ENCODE peak calls at places on chromosomes 4 and X, in eight cellular contexts. One of them, this sample, is unnamed.

GRCh38 chr4:808860-809570 is 16.9 kb downstream of the CPLX1 start:
- DNase-seq in epithelial cell of esophagus: no peak
- DNase-seq in AG04449: no peak
- DNase-seq in right atrium auricular region: no peak
- DNase-seq in bronchial epithelial cell: no peak
- DNase-seq in A549: no peak
- DNase-seq in GM20000: no peak
- DNase-seq in retinal pigment epithelial cell: no peak
- DNase-seq in this sample: no peak

GRCh38 chr4:107380190-107380589 is 339.8 kb downstream of the PAPSS1 start:
- DNase-seq in epithelial cell of esophagus: no peak
- DNase-seq in AG04449: no peak
- DNase-seq in right atrium auricular region: no peak
- DNase-seq in bronchial epithelial cell: no peak
- DNase-seq in A549: no peak
- DNase-seq in GM20000: no peak
- DNase-seq in retinal pigment epithelial cell: no peak
- DNase-seq in this sample: no peak

GRCh38 chr4:42302348-42302747 is 94.9 kb upstream of the SHISA3 start:
- DNase-seq in epithelial cell of esophagus: peak; percentile 3
- DNase-seq in AG04449: no peak
- DNase-seq in right atrium auricular region: no peak
- DNase-seq in bronchial epithelial cell: no peak
- DNase-seq in A549: peak; percentile 21
- DNase-seq in GM20000: no peak
- DNase-seq in retinal pigment epithelial cell: no peak
- DNase-seq in this sample: peak; percentile 14

GRCh38 chrX:21840199-21840557 is 761 bp downstream of the MBTPS2 start:
- DNase-seq in epithelial cell of esophagus: peak; percentile 0
- DNase-seq in AG04449: no peak
- DNase-seq in right atrium auricular region: no peak
- DNase-seq in bronchial epithelial cell: peak; percentile 1
- DNase-seq in A549: no peak
- DNase-seq in GM20000: no peak
- DNase-seq in retinal pigment epithelial cell: no peak
- DNase-seq in this sample: peak; percentile 35

GRCh38 chr4:186946682-186947294 is 223.1 kb upstream of the FAT1 start:
- DNase-seq in epithelial cell of esophagus: peak; percentile 69
- DNase-seq in AG04449: no peak
- DNase-seq in right atrium auricular region: no peak
- DNase-seq in bronchial epithelial cell: peak; percentile 38
- DNase-seq in A549: peak; percentile 79
- DNase-seq in GM20000: no peak
- DNase-seq in retinal pigment epithelial cell: no peak
- DNase-seq in this sample: no peak

GRCh38 chr4:65669008-65669971 is 999 bp downstream of the EPHA5 start:
- DNase-seq in epithelial cell of esophagus: no peak
- DNase-seq in AG04449: no peak
- DNase-seq in right atrium auricular region: no peak
- DNase-seq in bronchial epithelial cell: no peak
- DNase-seq in A549: no peak
- DNase-seq in GM20000: peak; percentile 12
- DNase-seq in retinal pigment epithelial cell: no peak
- DNase-seq in this sample: no peak

GRCh38 chr4:130849985-130850632 is 1754.2 kb downstream of the C4orf33 start:
- DNase-seq in epithelial cell of esophagus: peak; percentile 2
- DNase-seq in AG04449: no peak
- DNase-seq in right atrium auricular region: no peak
- DNase-seq in bronchial epithelial cell: no peak
- DNase-seq in A549: no peak
- DNase-seq in GM20000: no peak
- DNase-seq in retinal pigment epithelial cell: peak; percentile 71
- DNase-seq in this sample: no peak

GRCh38 chrX:151538190-151539122 is 25.0 kb upstream of the PASD1 start:
- DNase-seq in epithelial cell of esophagus: peak; percentile 35
- DNase-seq in AG04449: no peak
- DNase-seq in right atrium auricular region: no peak
- DNase-seq in bronchial epithelial cell: peak; percentile 13
- DNase-seq in A549: peak; percentile 6
- DNase-seq in GM20000: no peak
- DNase-seq in retinal pigment epithelial cell: no peak
- DNase-seq in this sample: no peak

GRCh38 chr4:95585016-95585695 is 36.4 kb upstream of the UNC5C start:
- DNase-seq in epithelial cell of esophagus: peak; percentile 78
- DNase-seq in AG04449: no peak
- DNase-seq in right atrium auricular region: no peak
- DNase-seq in bronchial epithelial cell: peak; percentile 95
- DNase-seq in A549: no peak
- DNase-seq in GM20000: no peak
- DNase-seq in retinal pigment epithelial cell: no peak
- DNase-seq in this sample: no peak

GRCh38 chr4:76484654-76485053 is 49.6 kb downstream of the SHROOM3 start:
- DNase-seq in epithelial cell of esophagus: no peak
- DNase-seq in AG04449: no peak
- DNase-seq in right atrium auricular region: no peak
- DNase-seq in bronchial epithelial cell: no peak
- DNase-seq in A549: no peak
- DNase-seq in GM20000: no peak
- DNase-seq in retinal pigment epithelial cell: no peak
- DNase-seq in this sample: no peak

GRCh38 chr4:10461850-10462400 is 4.7 kb upstream of the ZNF518B start:
- DNase-seq in epithelial cell of esophagus: no peak
- DNase-seq in AG04449: no peak
- DNase-seq in right atrium auricular region: no peak
- DNase-seq in bronchial epithelial cell: no peak
- DNase-seq in A549: no peak
- DNase-seq in GM20000: no peak
- DNase-seq in retinal pigment epithelial cell: no peak
- DNase-seq in this sample: no peak
- TF ChIP-seq CTCF in epithelial cell of esophagus: no peak
- TF ChIP-seq CTCF in AG04449: no peak
- TF ChIP-seq CTCF in right atrium auricular region: no peak
- TF ChIP-seq CTCF in bronchial epithelial cell: no peak
- TF ChIP-seq CTCF in A549: no peak
- TF ChIP-seq CTCF in GM20000: no peak
- TF ChIP-seq CTCF in retinal pigment epithelial cell: no peak
- TF ChIP-seq CTCF in this sample: no peak

GRCh38 chr4:74588350-74588749 is 143.4 kb downstream of the AREG start:
- DNase-seq in epithelial cell of esophagus: no peak
- DNase-seq in AG04449: no peak
- DNase-seq in right atrium auricular region: no peak
- DNase-seq in bronchial epithelial cell: no peak
- DNase-seq in A549: no peak
- DNase-seq in GM20000: no peak
- DNase-seq in retinal pigment epithelial cell: no peak
- DNase-seq in this sample: no peak
- TF ChIP-seq CTCF in epithelial cell of esophagus: no peak
- TF ChIP-seq CTCF in AG04449: no peak
- TF ChIP-seq CTCF in right atrium auricular region: no peak
- TF ChIP-seq CTCF in bronchial epithelial cell: no peak
- TF ChIP-seq CTCF in A549: no peak
- TF ChIP-seq CTCF in GM20000: no peak
- TF ChIP-seq CTCF in retinal pigment epithelial cell: no peak
- TF ChIP-seq CTCF in this sample: no peak

DNA sequence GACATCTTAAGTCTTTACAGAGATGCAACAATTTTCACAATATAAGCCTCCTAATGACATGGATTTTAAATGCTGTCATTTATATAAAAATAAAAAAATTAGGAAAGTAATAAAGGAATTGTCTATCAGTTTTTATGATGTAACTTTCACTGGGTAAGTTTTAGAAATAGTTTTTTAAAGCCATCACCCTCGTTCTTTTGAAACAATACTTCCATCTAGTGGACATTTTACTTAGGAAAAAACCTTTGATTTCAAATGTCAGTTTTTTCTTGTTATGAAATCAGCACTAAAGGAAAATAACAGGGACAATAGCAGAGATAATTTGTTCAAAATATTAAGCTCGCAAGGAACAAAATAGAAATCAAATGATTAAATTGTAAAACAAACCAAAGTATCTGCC is 24.3 kb upstream of the NDNF start:
- DNase-seq in epithelial cell of esophagus: peak; percentile 28
- DNase-seq in AG04449: peak; percentile 7
- DNase-seq in right atrium auricular region: no peak
- DNase-seq in bronchial epithelial cell: peak; percentile 51
- DNase-seq in A549: peak; percentile 16
- DNase-seq in GM20000: no peak
- DNase-seq in retinal pigment epithelial cell: no peak
- DNase-seq in this sample: no peak
- TF ChIP-seq CTCF in epithelial cell of esophagus: peak; percentile 30
- TF ChIP-seq CTCF in AG04449: peak; percentile 12
- TF ChIP-seq CTCF in right atrium auricular region: peak; percentile 40
- TF ChIP-seq CTCF in bronchial epithelial cell: no peak
- TF ChIP-seq CTCF in A549: peak; percentile 55
- TF ChIP-seq CTCF in GM20000: no peak
- TF ChIP-seq CTCF in retinal pigment epithelial cell: peak; percentile 39
- TF ChIP-seq CTCF in this sample: no peak

GRCh38 chr4:38782452-38783108 is at the start of gene TLR10:
- DNase-seq in epithelial cell of esophagus: peak; percentile 67
- DNase-seq in AG04449: no peak
- DNase-seq in right atrium auricular region: no peak
- DNase-seq in bronchial epithelial cell: peak; percentile 53
- DNase-seq in A549: peak; percentile 57
- DNase-seq in GM20000: peak; percentile 54
- DNase-seq in retinal pigment epithelial cell: no peak
- DNase-seq in this sample: peak; percentile 57
- TF ChIP-seq CTCF in epithelial cell of esophagus: peak; percentile 69
- TF ChIP-seq CTCF in AG04449: peak; percentile 47
- TF ChIP-seq CTCF in right atrium auricular region: peak; percentile 56
- TF ChIP-seq CTCF in bronchial epithelial cell: peak; percentile 51
- TF ChIP-seq CTCF in A549: peak; percentile 53
- TF ChIP-seq CTCF in GM20000: peak; percentile 41
- TF ChIP-seq CTCF in retinal pigment epithelial cell: peak; percentile 70
- TF ChIP-seq CTCF in this sample: peak; percentile 76

GRCh38 chr4:17866790-17867189 is 56.0 kb downstream of the NCAPG start:
- DNase-seq in epithelial cell of esophagus: no peak
- DNase-seq in AG04449: no peak
- DNase-seq in right atrium auricular region: no peak
- DNase-seq in bronchial epithelial cell: no peak
- DNase-seq in A549: no peak
- DNase-seq in GM20000: no peak
- DNase-seq in retinal pigment epithelial cell: no peak
- DNase-seq in this sample: no peak

GRCh38 chr4:17869327-17869726 is 58.5 kb downstream of the NCAPG start:
- DNase-seq in epithelial cell of esophagus: no peak
- DNase-seq in AG04449: no peak
- DNase-seq in right atrium auricular region: no peak
- DNase-seq in bronchial epithelial cell: no peak
- DNase-seq in A549: no peak
- DNase-seq in GM20000: no peak
- DNase-seq in retinal pigment epithelial cell: no peak
- DNase-seq in this sample: no peak

GRCh38 chr4:17865866-17866363 is 55.1 kb downstream of the NCAPG start:
- DNase-seq in epithelial cell of esophagus: peak; percentile 27
- DNase-seq in AG04449: no peak
- DNase-seq in right atrium auricular region: no peak
- DNase-seq in bronchial epithelial cell: peak; percentile 9
- DNase-seq in A549: no peak
- DNase-seq in GM20000: no peak
- DNase-seq in retinal pigment epithelial cell: no peak
- DNase-seq in this sample: no peak

GRCh38 chr4:17867259-17867658 is 56.5 kb downstream of the NCAPG start:
- DNase-seq in epithelial cell of esophagus: no peak
- DNase-seq in AG04449: no peak
- DNase-seq in right atrium auricular region: no peak
- DNase-seq in bronchial epithelial cell: no peak
- DNase-seq in A549: no peak
- DNase-seq in GM20000: no peak
- DNase-seq in retinal pigment epithelial cell: no peak
- DNase-seq in this sample: no peak
- TF ChIP-seq CTCF in epithelial cell of esophagus: no peak
- TF ChIP-seq CTCF in AG04449: no peak
- TF ChIP-seq CTCF in right atrium auricular region: no peak
- TF ChIP-seq CTCF in bronchial epithelial cell: no peak
- TF ChIP-seq CTCF in A549: no peak
- TF ChIP-seq CTCF in GM20000: no peak
- TF ChIP-seq CTCF in retinal pigment epithelial cell: no peak
- TF ChIP-seq CTCF in this sample: no peak

DNA sequence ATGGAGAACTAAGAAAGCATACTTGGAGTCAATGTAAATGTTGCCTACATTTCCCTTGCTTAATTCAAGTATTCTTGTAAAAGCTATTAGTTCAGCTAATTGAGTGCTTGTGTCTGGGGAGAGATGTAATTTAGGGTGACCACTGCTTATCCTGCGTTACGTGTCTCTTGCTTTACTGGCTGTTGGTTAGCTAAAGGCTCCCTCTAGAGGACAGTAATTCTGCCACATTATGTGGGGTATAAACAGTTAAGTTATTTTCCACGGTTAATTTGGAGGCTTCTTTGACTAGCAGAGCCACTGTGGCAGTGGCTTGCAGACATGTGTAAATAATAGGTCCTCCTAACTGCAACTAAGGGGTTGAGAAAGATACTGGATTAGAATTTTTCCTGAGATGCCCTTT is 25.3 kb upstream of the NAF1 start:
- DNase-seq in epithelial cell of esophagus: peak; percentile 31
- DNase-seq in AG04449: no peak
- DNase-seq in right atrium auricular region: no peak
- DNase-seq in bronchial epithelial cell: peak; percentile 10
- DNase-seq in A549: peak; percentile 3
- DNase-seq in GM20000: no peak
- DNase-seq in retinal pigment epithelial cell: no peak
- DNase-seq in this sample: no peak
- TF ChIP-seq CTCF in epithelial cell of esophagus: peak; percentile 25
- TF ChIP-seq CTCF in AG04449: peak; percentile 10
- TF ChIP-seq CTCF in right atrium auricular region: no peak
- TF ChIP-seq CTCF in bronchial epithelial cell: peak; percentile 23
- TF ChIP-seq CTCF in A549: peak; percentile 14
- TF ChIP-seq CTCF in GM20000: no peak
- TF ChIP-seq CTCF in retinal pigment epithelial cell: peak; percentile 22
- TF ChIP-seq CTCF in this sample: no peak

DNA sequence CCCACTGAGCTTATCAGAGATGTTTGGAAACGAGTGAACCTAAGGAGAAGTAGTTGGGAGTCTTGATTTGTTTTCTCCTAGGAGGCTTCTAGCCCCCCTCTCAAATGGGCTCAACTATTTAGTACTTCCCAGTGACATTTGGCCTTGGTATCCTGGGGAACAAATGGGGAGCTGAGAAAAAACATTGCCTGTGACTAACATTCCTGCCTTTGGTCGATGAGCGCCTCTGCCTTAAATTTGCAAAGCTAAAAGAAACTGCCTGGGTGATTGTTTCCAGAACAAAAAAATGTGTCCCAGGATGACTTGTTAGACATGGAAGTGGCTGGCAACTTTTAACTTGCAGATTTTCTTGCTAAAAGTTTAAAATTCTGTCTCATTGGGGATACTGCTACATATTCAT is 58.8 kb upstream of the IGFBP7 start:
- DNase-seq in epithelial cell of esophagus: no peak
- DNase-seq in AG04449: no peak
- DNase-seq in right atrium auricular region: no peak
- DNase-seq in bronchial epithelial cell: no peak
- DNase-seq in A549: no peak
- DNase-seq in GM20000: no peak
- DNase-seq in retinal pigment epithelial cell: no peak
- DNase-seq in this sample: no peak
- TF ChIP-seq CTCF in epithelial cell of esophagus: no peak
- TF ChIP-seq CTCF in AG04449: no peak
- TF ChIP-seq CTCF in right atrium auricular region: no peak
- TF ChIP-seq CTCF in bronchial epithelial cell: no peak
- TF ChIP-seq CTCF in A549: no peak
- TF ChIP-seq CTCF in GM20000: no peak
- TF ChIP-seq CTCF in retinal pigment epithelial cell: no peak
- TF ChIP-seq CTCF in this sample: no peak

This sample was measured in activated CD8-positive, alpha-beta T cell treated with anti-CD3 and anti-CD28 coated beads for 36 hours.